ENCODE peak calls at places on chromosomes 13 and 19, in five cellular contexts. I, V, X, R and K are unnamed samples.

GRCh38 chr19:2867025-2867991 is at the start of gene ZNF556:
- DNase-seq in I (no peak), V (no peak), X (no peak), R (no peak), K (no peak)

GRCh38 chr13:80386001-80386400 is 45.1 kb upstream of the SPRY2 start:
- DNase-seq in I (no peak), V (no peak), X (no peak), R (no peak), K (no peak)

GRCh38 chr13:113726961-113727411 is 32.0 kb upstream of the TMEM255B start:
- DNase-seq in I (peak), V (peak), X (no peak), R (no peak), K (peak)

GRCh38 chr19:41367848-41368301 is 3.9 kb upstream of the B9D2 start:
- DNase-seq in I (peak), V (peak), X (no peak), R (peak), K (peak)

GRCh38 chr13:112771877-112772538 is 82.2 kb downstream of the ATP11A start:
- DNase-seq in I (no peak), V (no peak), X (no peak), R (no peak), K (no peak)

GRCh38 chr13:30172593-30173300 is 134.6 kb downstream of the KATNAL1 start:
- DNase-seq in I (peak), V (no peak), X (no peak), R (no peak), K (no peak)

GRCh38 chr13:110382229-110382628 is 75.1 kb downstream of the COL4A2 start:
- DNase-seq in I (peak), V (peak), X (no peak), R (no peak), K (peak)

GRCh38 chr19:58346961-58347929 is 6.0 kb downstream of the A1BG start:
- DNase-seq in I (peak), V (peak), X (peak), R (no peak), K (peak)

GRCh38 chr13:75364131-75364713 is 117.7 kb downstream of the TBC1D4 start:
- DNase-seq in I (peak), V (no peak), X (no peak), R (no peak), K (no peak)

GRCh38 chr13:100597253-100597652 is 8.7 kb upstream of the GGACT start:
- DNase-seq in I (peak), V (no peak), X (no peak), R (no peak), K (peak)

GRCh38 chr13:99995503-99996176 is 14.1 kb downstream of the ZIC2 start:
- DNase-seq in I (no peak), V (no peak), X (no peak), R (no peak), K (peak)

GRCh38 chr19:56253737-56254136 is 18.8 kb upstream of the EDDM13 start:
- DNase-seq in I (peak), V (peak), X (no peak), R (peak), K (peak)

GRCh38 chr19:9673912-9674668 is 810 bp downstream of the ZNF562 start:
- DNase-seq in I (peak), V (peak), X (no peak), R (no peak), K (peak)

GRCh38 chr19:1767464-1767933 is 14.2 kb downstream of the ONECUT3 start:
- DNase-seq in I (peak), V (peak), X (no peak), R (no peak), K (no peak)

GRCh38 chr19:5114713-5115112 is 145.8 kb downstream of the KDM4B start:
- DNase-seq in I (no peak), V (no peak), X (no peak), R (no peak), K (no peak)

GRCh38 chr19:46863818-46864629 is 3.2 kb downstream of the ARHGAP35 start:
- DNase-seq in I (peak), V (peak), X (peak), R (no peak), K (peak)

GRCh38 chr13:45121421-45121820 is 1.1 kb downstream of the GTF2F2 start:
- DNase-seq in I (peak), V (peak), X (no peak), R (no peak), K (peak)

GRCh38 chr19:7940841-7941240 is 2.6 kb downstream of the TIMM44 start:
- DNase-seq in I (no peak), V (no peak), X (no peak), R (no peak), K (no peak)

GRCh38 chr19:29671393-29672076 is 6.3 kb downstream of the PLEKHF1 start:
- DNase-seq in I (peak), V (peak), X (peak), R (no peak), K (peak)

GRCh38 chr19:2371656-2372055 is 11.6 kb downstream of the TMPRSS9 start:
- DNase-seq in I (peak), V (peak), X (no peak), R (no peak), K (no peak)

GRCh38 chr13:90105276-90105675 is 1242.2 kb upstream of the MIR17HG start:
- DNase-seq in I (peak), V (peak), X (no peak), R (no peak), K (peak)

GRCh38 chr13:89315287-89315686 is 1644.1 kb downstream of the SLITRK5 start:
- DNase-seq in I (no peak), V (peak), X (no peak), R (no peak), K (peak)

DNA sequence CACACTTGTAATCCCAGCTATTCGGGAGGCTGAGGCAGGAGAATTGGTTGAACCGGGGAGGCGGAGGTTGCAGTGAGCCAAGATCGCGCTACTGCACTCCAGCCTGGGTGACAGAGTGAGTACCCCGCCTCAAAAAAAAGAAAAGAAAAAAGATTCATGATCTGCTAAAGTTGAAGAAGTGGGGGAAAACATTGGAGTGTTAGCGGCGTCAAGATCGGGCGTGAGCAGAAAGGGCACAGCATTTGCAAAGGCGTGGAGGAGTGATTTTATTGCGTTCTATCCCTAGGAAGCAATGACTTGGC is 874 bp upstream of the DNM2 start:
- DNase-seq in I (no peak), V (no peak), X (no peak), R (no peak), K (no peak)
- H3K4me3 ChIP-seq in I (peak), V (no peak), X (peak), R (peak), K (peak)

GRCh38 chr19:43720936-43721335 is 5.1 kb downstream of the IRGC start:
- DNase-seq in I (peak), V (no peak), X (no peak), R (no peak), K (peak)
- TF ChIP-seq CTCF in I (no peak), V (no peak), X (no peak), R (no peak), K (no peak)

GRCh38 chr13:108083056-108083455 is 132.3 kb downstream of the LIG4 start:
- DNase-seq in I (no peak), V (no peak), X (no peak), R (no peak), K (peak)
- H3K4me3 ChIP-seq in I (no peak), V (no peak), X (no peak), R (no peak), K (no peak)

GRCh38 chr19:32748497-32748896 is 28.9 kb downstream of the TDRD12 start:
- DNase-seq in I (no peak), V (no peak), X (no peak), R (no peak), K (no peak)
- TF ChIP-seq CTCF in I (no peak), V (no peak), X (no peak), R (no peak), K (peak)

GRCh38 chr19:57271280-57271679 is 9.0 kb upstream of the ZNF460 start:
- DNase-seq in I (no peak), V (no peak), X (no peak), R (no peak), K (no peak)

GRCh38 chr19:57267294-57267693 is 13.0 kb upstream of the ZNF460 start:
- DNase-seq in I (no peak), V (no peak), X (no peak), R (no peak), K (no peak)

DNA sequence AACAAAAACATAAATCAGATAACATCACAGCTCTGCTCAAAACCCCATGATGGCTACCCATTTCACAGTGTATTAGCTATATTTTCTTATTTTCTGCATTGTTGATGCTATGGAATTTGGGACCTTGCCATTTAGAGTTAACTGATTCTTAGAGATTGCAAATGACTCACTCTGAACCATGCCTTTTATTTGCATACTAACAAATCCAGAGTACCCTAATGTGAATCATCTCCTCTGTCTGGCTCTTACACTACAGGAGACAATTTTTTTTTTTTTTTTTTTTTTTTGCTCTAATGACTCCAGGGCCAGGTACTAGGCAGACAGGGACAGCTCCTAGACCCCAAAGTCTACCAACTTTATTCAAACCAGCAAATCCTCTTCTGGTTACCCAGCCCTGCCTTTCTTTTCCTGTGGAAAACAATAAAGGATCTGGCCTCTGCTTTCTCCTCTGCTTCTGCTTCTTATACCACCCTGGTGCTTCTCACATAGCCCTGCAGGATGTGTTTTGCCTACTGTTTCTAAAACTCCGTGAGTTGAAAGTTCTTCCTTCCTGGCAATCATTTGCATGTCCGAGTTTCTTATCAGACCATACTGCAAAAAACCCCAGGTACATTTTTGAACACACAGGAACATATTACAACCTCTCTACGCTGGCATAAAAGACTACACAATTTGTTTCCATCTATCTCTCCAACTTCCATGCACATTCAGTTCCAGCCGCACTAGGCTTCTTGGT is 10.6 kb upstream of the ZNF460 start:
- DNase-seq in I (peak), V (peak), X (no peak), R (peak), K (peak)
- H3K4me3 ChIP-seq in I (no peak), V (no peak), X (no peak), R (no peak), K (no peak)

GRCh38 chr19:55109527-55110291 is 7.7 kb downstream of the PPP1R12C start:
- DNase-seq in I (no peak), V (no peak), X (no peak), R (no peak), K (no peak)
- TF ChIP-seq CTCF in I (no peak), V (no peak), X (no peak), R (no peak), K (no peak)

GRCh38 chr13:93231867-93232266 is 5.3 kb downstream of the GPC6 start:
- DNase-seq in I (no peak), V (peak), X (no peak), R (no peak), K (no peak)
- H3K4me3 ChIP-seq in I (no peak), V (no peak), X (no peak), R (no peak), K (no peak)

DNA sequence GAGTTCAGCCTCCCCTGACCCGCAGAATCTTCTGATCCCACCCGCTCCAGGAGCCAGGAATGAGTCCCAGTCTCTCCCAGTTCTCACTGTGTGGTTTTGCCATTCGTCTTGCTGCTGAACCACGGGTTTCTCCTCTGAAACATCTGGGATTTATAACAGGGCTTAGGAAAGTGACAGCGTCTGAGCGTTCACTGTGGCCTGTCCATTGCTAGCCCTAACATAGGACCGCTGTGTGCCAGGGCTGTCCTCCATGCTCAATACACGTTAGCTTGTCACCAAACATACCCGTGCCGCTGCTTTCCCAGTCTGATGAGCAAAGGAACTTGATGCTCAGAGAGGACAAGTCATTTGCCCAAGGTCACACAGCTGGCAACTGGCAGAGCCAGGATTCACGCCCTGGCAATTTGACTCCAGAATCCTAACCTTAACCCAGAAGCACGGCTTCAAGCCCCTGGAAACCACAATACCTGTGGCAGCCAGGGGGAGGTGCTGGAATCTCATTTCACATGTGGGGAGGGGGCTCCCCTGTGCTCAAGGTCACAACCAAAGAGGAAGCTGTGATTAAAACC is 1.1 kb upstream of the APOE start:
- DNase-seq in I (peak), V (no peak), X (no peak), R (no peak), K (no peak)
- TF ChIP-seq CTCF in I (no peak), V (no peak), X (no peak), R (no peak), K (peak)

GRCh38 chr13:106498158-106498557 is 37.3 kb downstream of the EFNB2 start:
- DNase-seq in I (no peak), V (no peak), X (no peak), R (no peak), K (no peak)
- H3K4me3 ChIP-seq in I (no peak), V (no peak), X (no peak), R (no peak), K (no peak)

GRCh38 chr19:18495204-18495911 is 26.5 kb downstream of the ELL start:
- DNase-seq in I (no peak), V (no peak), X (no peak), R (no peak), K (no peak)

GRCh38 chr19:18493440-18494266 is 28.2 kb downstream of the ELL start:
- DNase-seq in I (no peak), V (no peak), X (no peak), R (no peak), K (no peak)

GRCh38 chr19:18494267-18494607 is 27.6 kb downstream of the ELL start:
- DNase-seq in I (peak), V (peak), X (no peak), R (no peak), K (no peak)

GRCh38 chr19:18496980-18497256 is 25.0 kb downstream of the ELL start:
- DNase-seq in I (no peak), V (no peak), X (no peak), R (no peak), K (no peak)

DNA sequence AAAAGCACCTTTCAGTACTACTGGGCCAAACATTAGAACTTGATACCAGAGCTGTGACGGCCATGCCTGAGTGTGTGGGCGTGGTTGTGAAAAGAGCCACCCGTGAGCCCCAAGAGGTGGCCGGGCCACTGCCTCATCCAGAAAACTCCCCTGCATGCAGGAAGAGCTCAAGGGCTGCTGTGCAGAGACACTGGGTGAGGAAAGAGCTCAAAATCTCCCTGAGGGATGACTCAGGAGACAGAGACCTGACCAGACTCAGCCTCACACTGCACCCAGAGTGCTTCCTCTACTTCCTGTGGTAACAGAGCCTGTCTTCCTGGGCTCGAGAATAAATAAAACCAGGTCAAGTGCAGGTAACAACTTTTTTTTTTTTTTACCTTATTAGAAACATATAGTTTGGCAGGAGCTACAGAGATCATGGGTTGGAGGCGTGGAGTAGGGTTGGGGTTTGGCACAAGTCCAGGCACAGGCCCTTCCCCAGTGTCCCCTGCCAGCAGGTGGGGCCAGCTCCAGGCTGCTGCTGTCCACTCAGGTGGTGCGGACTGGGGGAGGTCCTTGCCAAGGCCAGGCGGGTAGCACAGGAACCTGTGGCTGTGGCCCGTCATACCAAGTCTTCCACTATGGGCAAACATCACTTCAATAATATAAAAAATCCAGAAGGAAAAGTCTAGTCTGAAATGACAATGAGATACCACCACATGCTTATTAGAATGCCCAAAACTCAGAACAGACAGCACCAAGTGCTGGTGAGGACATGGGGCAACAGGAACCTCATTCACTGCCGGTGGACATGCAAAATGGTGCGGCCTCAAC is 25.5 kb downstream of the ELL start:
- DNase-seq in I (peak), V (peak), X (peak), R (no peak), K (peak)
- TF ChIP-seq CTCF in I (no peak), V (no peak), X (no peak), R (no peak), K (peak)